ENCODE peak calls at places on chromosomes 1 and 21, in six cellular contexts. R, S, L, D, Z and X are unnamed samples.

GRCh38 chr1:65758128-65758527 is 34.6 kb upstream of the PDE4B start:
- DNase-seq in S (no peak), D (no peak), Z (no peak), L (no peak), R (no peak), X (no peak)

GRCh38 chr1:31038360-31038759 is 27.2 kb downstream of the PUM1 start:
- DNase-seq in S (peak), L (peak), R (no peak), Z (no peak), D (no peak), X (no peak)

GRCh38 chr1:100580446-100580845 is 42.5 kb downstream of the GPR88 start:
- DNase-seq in Z (no peak), S (no peak), R (no peak), L (no peak), D (no peak), X (no peak)

GRCh38 chr1:175174273-175174672 is 18.3 kb downstream of the KIAA0040 start:
- DNase-seq in Z (no peak), D (no peak), S (no peak), L (no peak), R (no peak), X (no peak)

GRCh38 chr21:16353764-16354163 is 624.0 kb downstream of the USP25 start:
- DNase-seq in R (no peak), L (no peak), D (no peak), S (no peak), Z (no peak), X (no peak)

GRCh38 chr1:24351247-24351646 is 32.1 kb downstream of the GRHL3 start:
- DNase-seq in L (no peak), R (no peak), D (no peak), S (no peak), Z (no peak), X (no peak)

GRCh38 chr1:227952374-227953021 is 4.8 kb upstream of the WNT9A start:
- DNase-seq in Z (peak), R (no peak), L (no peak), S (no peak), D (peak), X (no peak)

GRCh38 chr1:205294175-205294913 is 27.2 kb downstream of the NUAK2 start:
- DNase-seq in L (peak), S (peak), D (no peak), R (peak), Z (no peak), X (peak)

GRCh38 chr1:207029991-207030521 is 2.5 kb downstream of the C1orf116 start:
- DNase-seq in R (no peak), S (no peak), Z (no peak), L (no peak), D (no peak), X (no peak)

GRCh38 chr1:3510956-3511250 is 56.4 kb downstream of the ARHGEF16 start:
- DNase-seq in L (no peak), Z (no peak), D (no peak), S (no peak), R (no peak), X (no peak)

GRCh38 chr1:19547814-19548213 is 62.5 kb upstream of the CAPZB start:
- DNase-seq in L (no peak), Z (no peak), D (no peak), S (no peak), R (no peak), X (no peak)

GRCh38 chr1:54488065-54488750 is 59.8 kb upstream of the ACOT11 start:
- DNase-seq in D (peak), R (peak), S (peak), Z (peak), L (peak), X (peak)

GRCh38 chr1:113976609-113977278 is 2.5 kb upstream of the OLFML3 start:
- DNase-seq in S (peak), L (no peak), Z (no peak), R (no peak), D (no peak), X (no peak)

GRCh38 chr1:24413350-24414163 is at the start of gene STPG1:
- DNase-seq in D (peak), S (peak), L (no peak), R (peak), Z (peak), X (peak)

GRCh38 chr1:162919043-162919442 is 58.1 kb upstream of the CCDC190 start:
- DNase-seq in S (no peak), L (no peak), D (no peak), R (no peak), Z (no peak), X (no peak)

GRCh38 chr1:200041337-200042118 is 14.0 kb downstream of the NR5A2 start:
- DNase-seq in Z (no peak), S (no peak), L (no peak), R (no peak), D (no peak), X (no peak)

GRCh38 chr1:200042119-200042436 is 14.6 kb downstream of the NR5A2 start:
- DNase-seq in D (no peak), Z (no peak), S (no peak), L (no peak), R (no peak), X (no peak)

GRCh38 chr1:200038987-200039848 is 11.7 kb downstream of the NR5A2 start:
- DNase-seq in R (no peak), L (no peak), D (no peak), S (no peak), Z (peak), X (no peak)

GRCh38 chr1:200039849-200040479 is 12.5 kb downstream of the NR5A2 start:
- DNase-seq in L (no peak), Z (no peak), D (no peak), R (no peak), S (no peak), X (no peak)

GRCh38 chr1:200040516-200041138 is 13.1 kb downstream of the NR5A2 start:
- DNase-seq in L (no peak), S (no peak), R (no peak), Z (no peak), D (no peak), X (no peak)
- H3K4me3 ChIP-seq in L (peak), S (no peak), R (no peak), Z (peak), D (peak), X (no peak)

GRCh38 chr1:62457955-62458354 is 21.1 kb downstream of the USP1 start:
- DNase-seq in D (no peak), L (no peak), S (no peak), Z (no peak), R (no peak), X (no peak)
- TF ChIP-seq CTCF in D (no peak), L (no peak), S (no peak), Z (no peak), R (no peak), X (no peak)

DNA sequence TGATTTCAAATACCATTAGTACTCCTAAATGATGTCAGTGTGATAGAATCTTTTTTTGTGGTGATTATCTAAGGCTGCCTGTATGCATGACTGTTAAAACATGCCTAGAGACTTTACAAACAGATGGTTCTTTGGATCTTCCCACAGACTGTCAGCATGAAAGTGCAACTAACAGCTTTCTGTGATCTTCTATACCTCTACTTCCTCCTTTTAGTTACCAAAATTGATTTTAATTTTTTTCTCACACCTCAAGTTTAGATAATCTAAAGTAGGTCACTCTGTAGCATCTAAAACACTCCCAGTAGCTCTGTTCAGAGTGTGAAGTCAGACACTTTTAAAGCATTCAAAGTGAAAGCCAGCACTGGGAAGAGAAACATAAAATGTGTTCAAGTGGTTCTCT is 534.5 kb downstream of the PTPRC start:
- DNase-seq in Z (no peak), D (no peak), R (no peak), L (peak), S (no peak), X (no peak)
- H3K4me3 ChIP-seq in Z (no peak), D (no peak), R (no peak), L (no peak), S (no peak), X (no peak)

DNA sequence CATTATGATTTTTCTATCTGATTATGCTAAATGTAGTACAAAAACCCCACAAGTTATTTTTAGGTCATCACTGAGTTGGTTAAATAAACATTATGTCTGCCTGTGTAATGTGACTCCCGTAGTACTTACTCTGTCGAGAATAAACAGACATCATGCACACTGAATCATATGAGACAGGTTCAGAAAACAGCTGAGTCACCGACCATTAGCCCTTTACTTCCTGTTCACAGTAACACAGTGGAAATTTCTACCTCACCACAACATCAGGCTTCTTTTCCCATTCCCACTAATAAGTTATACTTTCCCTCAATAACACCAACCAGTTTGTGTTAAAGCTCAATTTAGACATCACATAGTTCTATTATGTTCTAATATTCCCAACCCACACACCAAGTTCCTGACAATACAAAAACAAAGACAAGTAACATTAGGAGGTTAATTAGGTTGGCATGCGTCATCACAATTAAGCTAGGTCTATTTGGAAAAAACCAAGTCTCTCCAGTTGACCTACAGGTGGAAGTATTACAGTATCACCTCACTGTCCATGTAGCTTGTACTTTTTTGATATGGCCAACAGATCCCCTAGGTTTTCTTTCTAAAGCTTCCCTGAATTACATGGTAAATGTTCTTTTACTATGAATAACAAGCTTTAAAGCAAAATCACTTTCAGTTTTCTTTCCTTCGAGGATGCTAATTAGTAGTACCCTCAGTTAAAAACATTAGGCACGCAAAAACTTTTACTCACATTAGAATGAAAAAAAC is 154.2 kb downstream of the EIF4G3 start:
- DNase-seq in S (peak), L (peak), R (peak), Z (peak), D (no peak), X (peak)
- TF ChIP-seq CTCF in S (no peak), L (no peak), R (no peak), Z (no peak), D (no peak), X (no peak)

DNA sequence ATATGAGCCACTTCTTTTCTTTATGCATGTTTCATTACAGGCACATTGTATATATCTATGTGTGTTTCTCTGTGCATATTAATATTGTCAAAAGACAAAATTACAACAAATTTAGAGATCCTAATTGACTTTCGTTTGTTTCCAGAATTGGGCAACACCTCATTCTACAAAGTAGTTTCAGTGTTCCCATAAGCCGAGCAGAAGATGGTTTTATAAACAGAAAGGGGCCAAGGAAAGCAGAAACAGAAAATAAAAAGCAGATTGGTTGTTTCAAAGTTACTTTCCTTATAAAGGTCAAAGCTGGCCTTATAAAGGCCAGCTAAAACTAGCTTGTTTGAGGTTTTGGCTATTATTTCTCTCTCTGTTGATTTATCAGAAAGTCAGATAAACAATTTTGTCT is 116.2 kb upstream of the FGGY start:
- DNase-seq in Z (no peak), D (no peak), R (no peak), S (no peak), L (no peak), X (no peak)
- H3K4me3 ChIP-seq in Z (no peak), D (no peak), R (no peak), S (no peak), L (no peak), X (no peak)

GRCh38 chr1:48903291-48903690 is 126.6 kb upstream of the BEND5 start:
- DNase-seq in R (no peak), L (no peak), D (no peak), Z (no peak), S (no peak), X (no peak)
- TF ChIP-seq CTCF in R (peak), L (no peak), D (no peak), Z (no peak), S (no peak), X (no peak)